ENCODE peak calls at places on chromosome 1, in four cellular contexts. O, Y, F and G are unnamed samples.

GRCh38 chr1:98389809-98390208 is 271.7 kb upstream of the SNX7 start:
- DNase-seq in O (no peak), Y (no peak), F (peak; percentile 80), G (peak; percentile 81)

GRCh38 chr1:150479927-150480352 is 7.3 kb upstream of the TARS2 start:
- DNase-seq in F (no peak), O (no peak), Y (no peak), G (peak; percentile 18)

GRCh38 chr1:89383185-89383584 is 19.3 kb downstream of the GBP6 start:
- DNase-seq in Y (no peak), O (no peak), F (no peak), G (no peak)

GRCh38 chr1:11072216-11072917 is 12.5 kb upstream of the SRM start:
- DNase-seq in F (no peak), O (peak; percentile 8), Y (no peak), G (no peak)

GRCh38 chr1:29753771-29754607 is 517.7 kb downstream of the PTPRU start:
- DNase-seq in F (no peak), Y (no peak), O (no peak), G (no peak)

GRCh38 chr1:224177356-224177999 is 5.6 kb upstream of the DEGS1 start:
- DNase-seq in Y (no peak), O (no peak), F (no peak), G (no peak)

GRCh38 chr1:44261475-44261853 is 48.2 kb downstream of the DMAP1 start:
- DNase-seq in O (no peak), Y (no peak), F (no peak), G (no peak)

GRCh38 chr1:16906873-16907272 is 11.1 kb downstream of the RNU1-2 start:
- DNase-seq in O (no peak), Y (no peak), F (no peak), G (no peak)

GRCh38 chr1:214901718-214902117 is 180.8 kb upstream of the KCNK2 start:
- DNase-seq in F (peak; percentile 47), Y (no peak), O (no peak), G (no peak)

GRCh38 chr1:171344473-171344820 is 30.5 kb downstream of the FMO4 start:
- DNase-seq in Y (no peak), F (peak; percentile 66), O (no peak), G (peak; percentile 55)

GRCh38 chr1:93288558-93288957 is 57.1 kb upstream of the DR1 start:
- DNase-seq in F (no peak), Y (no peak), O (no peak), G (peak; percentile 2)

DNA sequence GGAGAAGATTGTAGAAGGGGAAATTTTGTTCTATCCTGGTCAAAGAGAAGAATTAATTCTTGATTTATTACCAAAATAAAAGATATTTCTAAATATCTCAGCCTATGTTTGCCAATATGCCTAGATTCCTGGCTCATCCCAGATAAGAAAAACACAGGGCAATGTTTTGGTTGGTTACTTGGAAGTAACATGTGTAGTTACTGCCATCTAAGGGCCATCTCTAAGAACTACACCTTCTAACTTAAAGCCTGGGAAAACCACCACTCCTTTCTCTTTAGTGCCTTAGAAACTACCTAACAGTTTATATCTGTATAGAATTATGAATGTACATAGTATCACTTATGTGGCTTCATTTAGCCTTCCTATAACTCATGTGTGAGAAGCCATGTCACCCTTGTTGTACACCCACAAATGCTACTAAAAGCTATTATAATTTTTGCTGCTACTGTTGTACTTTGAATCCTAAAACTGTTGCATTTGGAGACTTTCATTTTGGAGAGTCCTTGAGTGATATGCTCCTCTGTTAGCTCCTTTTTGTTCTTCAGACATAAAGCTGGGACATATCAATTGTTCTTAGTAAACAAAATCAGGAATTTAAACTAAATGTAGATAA is 4.5 kb downstream of the AIM2 start:
- DNase-seq in F (peak; percentile 85), Y (peak; percentile 40), O (no peak), G (peak; percentile 82)
- TF ChIP-seq CTCF in F (peak; percentile 77), Y (peak; percentile 65), O (peak; percentile 59), G (peak; percentile 76)

GRCh38 chr1:6087958-6088357 is 42.3 kb downstream of the KCNAB2 start:
- DNase-seq in F (no peak), Y (no peak), O (no peak), G (no peak)
- H3K4me3 ChIP-seq in F (no peak overlapping the region), Y (no peak overlapping the region), O (no peak overlapping the region), G (no peak overlapping the region)

DNA sequence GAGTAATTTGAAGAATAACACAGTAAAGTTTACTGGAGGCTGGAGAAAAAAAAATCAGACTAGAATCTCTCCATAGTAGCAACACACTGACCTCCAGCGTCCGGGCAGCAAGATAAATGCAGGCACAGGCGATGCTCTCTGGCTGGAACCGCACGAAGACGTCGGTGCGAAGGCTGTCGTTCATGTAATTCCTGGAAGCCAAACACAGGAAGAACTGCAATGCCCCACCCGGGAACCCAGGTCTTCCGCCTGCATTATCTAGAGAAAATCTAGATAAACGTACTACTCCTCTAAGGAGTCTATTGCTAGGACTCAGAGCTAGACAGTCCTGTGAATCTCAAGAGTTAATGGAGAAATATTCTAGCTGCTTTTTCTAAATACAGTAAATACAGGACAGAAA is 8.5 kb downstream of the CCNL2 start:
- DNase-seq in F (no peak), O (no peak), Y (no peak), G (no peak)
- TF ChIP-seq CTCF in F (no peak), O (no peak), Y (no peak), G (no peak)

DNA sequence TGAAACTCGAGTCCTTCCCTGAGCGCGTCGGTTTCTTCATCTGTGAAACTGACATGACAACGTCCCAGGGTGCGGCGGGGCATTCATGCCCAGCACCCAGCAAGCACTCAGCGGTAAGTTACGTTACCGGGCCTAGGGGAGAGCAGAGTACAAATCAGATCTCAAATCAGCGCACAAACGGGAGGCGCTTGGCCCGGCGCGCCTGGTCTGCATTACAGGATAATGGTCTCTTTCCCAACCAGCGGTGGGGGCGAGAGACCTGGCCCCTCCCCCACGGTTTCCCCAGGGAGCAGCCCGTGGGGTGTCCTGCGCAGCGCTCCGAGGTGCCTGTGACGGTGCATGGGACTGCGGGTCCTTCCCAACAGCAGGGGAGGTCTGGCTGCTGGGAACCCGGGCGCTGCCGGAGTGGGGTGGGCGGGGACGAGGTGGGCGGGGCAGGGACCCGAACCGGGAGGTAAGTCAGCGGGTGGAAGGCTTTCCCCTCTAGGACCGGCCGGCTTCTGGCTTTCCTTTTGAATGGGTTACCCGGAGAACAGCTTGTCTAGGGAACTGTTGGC is 1.0 kb downstream of the TMEM51 start:
- DNase-seq in Y (no peak), O (peak; percentile 54), F (no peak), G (peak; percentile 67)
- H3K4me3 ChIP-seq in Y (peak overlapping the region; percentile 88), O (peak overlapping the region; percentile 61), F (peak overlapping the region; percentile 18), G (peak overlapping the region; percentile 72)

GRCh38 chr1:1231400-1232223 is at the start of gene SDF4:
- DNase-seq in F (peak; percentile 97), Y (peak; percentile 92), O (peak; percentile 98), G (peak; percentile 97)

GRCh38 chr1:1229770-1230169 is 2.0 kb downstream of the SDF4 start:
- DNase-seq in O (no peak), Y (no peak), F (no peak), G (no peak)

GRCh38 chr1:1232224-1232800 is at the start of gene B3GALT6:
- DNase-seq in Y (no peak), F (no peak), O (no peak), G (no peak)

GRCh38 chr1:1228596-1229321 is 3.0 kb downstream of the SDF4 start:
- DNase-seq in F (no peak), Y (no peak), O (no peak), G (no peak)

DNA sequence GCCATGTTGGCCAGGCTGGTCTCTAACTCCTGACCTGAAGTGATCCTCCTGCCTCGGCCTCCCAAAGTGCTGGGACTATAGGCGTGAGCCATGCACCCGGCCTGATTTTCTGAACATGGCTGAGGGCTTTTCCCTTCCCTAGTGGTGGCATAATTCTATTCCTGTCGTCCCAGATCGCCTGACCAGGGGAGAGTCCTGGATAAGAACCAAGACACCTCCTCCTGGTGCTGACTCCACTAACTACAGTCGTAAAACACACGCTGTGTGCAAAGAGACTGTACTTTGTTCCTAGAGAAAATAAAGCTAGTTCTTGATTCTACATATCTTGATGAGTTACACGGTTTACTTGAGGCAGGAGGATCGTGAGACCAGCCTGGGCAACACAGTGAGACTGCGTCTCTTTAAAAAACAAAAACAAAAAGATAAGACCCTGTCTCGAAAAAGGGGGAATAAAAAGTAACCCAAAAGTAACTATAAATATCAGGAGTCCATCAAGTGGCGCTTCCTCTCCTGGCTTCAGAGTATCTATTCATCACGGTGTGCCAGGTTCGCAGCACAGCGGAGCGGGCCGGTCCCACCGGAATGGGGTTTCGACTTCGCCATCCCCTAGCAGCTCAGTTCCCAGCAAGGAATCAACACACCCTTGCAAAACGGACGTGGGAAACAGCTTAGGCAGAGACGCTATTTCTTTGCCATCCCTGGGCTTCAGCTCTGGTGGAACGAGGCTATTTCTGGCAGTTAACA is 973 bp downstream of the SDF4 start:
- DNase-seq in O (no peak), Y (peak; percentile 68), F (peak; percentile 70), G (peak; percentile 78)
- TF ChIP-seq CTCF in O (peak; percentile 6), Y (no peak), F (peak; percentile 28), G (peak; percentile 42)

DNA sequence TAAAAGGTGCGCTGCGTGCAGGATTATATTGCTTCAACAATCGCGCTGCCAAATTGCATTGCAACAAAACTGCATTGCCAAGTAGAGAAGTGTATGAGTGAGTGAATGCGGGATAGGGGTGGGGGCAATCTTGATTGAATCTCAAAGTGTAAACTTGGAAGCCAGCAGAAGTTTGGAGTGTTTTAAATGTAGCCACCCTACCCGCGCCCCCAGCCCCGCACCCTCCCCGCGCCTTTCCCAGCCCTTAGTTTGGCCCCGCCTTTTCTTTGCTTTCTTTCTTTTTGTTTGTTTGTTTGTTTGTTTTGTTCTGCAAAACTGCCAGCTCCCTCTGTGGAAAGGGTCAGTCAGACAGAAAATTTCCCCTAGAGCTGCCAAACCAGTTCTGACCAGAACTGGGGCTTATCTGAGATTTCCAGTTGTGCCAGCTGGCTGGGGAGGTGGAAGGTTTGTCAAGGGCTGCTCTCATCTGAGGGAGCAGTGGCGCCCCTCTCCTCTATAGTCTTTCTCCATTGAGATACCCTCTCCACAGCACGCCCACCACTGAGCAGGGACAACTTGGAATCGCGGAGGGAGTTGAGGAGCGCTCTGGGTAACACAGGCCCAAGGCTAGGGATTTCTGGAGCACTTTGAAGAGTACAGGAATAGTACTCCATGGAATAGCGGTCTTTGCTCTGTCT is 666 bp upstream of the BEND5 start:
- DNase-seq in O (no peak), Y (no peak), F (no peak), G (no peak)
- H3K4me3 ChIP-seq in O (peak overlapping the region; percentile 84), Y (peak overlapping the region; percentile 38), F (no peak overlapping the region), G (no peak overlapping the region)

GRCh38 chr1:200669314-200670214 is at the start of gene DDX59:
- DNase-seq in O (peak; percentile 98), F (peak; percentile 98), Y (peak; percentile 95), G (peak; percentile 98)
- TF ChIP-seq CTCF in O (no peak), F (no peak), Y (no peak), G (no peak)